ENCODE peak calls at places on chromosomes 7 and 10, in ten cellular contexts. E, C, H, A, L, B, K, Z, N and W are unnamed samples. For H3K27me3 and H3K9me3, the result is how much of the 10 kb centered on the place peaks cover.

GRCh38 chr7:139328375-139328774 is 12.8 kb upstream of the FMC1 start:
- DNase-seq in E (peak), C (no peak), H (no peak), A (peak), L (no peak), B (peak), K (no peak), Z (no peak), N (peak), W (peak)

GRCh38 chr10:649798-650690 is 39.4 kb downstream of the DIP2C start:
- DNase-seq in E (no peak), C (no peak), H (peak), A (no peak), L (no peak), B (peak), K (no peak), Z (peak), N (peak), W (no peak)

GRCh38 chr7:70460562-70460961 is 671.4 kb upstream of the GALNT17 start:
- DNase-seq in E (no peak), C (no peak), H (no peak), A (no peak), L (no peak), B (no peak), K (no peak), Z (no peak), N (no peak), W (no peak)

GRCh38 chr10:66180651-66181318 is 745.1 kb upstream of the LRRTM3 start:
- DNase-seq in E (peak), C (no peak), H (no peak), A (no peak), L (no peak), B (peak), K (peak), Z (peak), N (peak), W (no peak)

GRCh38 chr7:27159278-27160146 is 3.0 kb upstream of the HOXA7 start:
- DNase-seq in E (peak), C (no peak), H (peak), A (no peak), L (no peak), B (no peak), K (peak), Z (no peak), N (no peak), W (no peak)

GRCh38 chr10:80453715-80454525 is at the start of gene TSPAN14:
- DNase-seq in E (peak), C (peak), H (peak), A (no peak), L (peak), B (peak), K (peak), Z (peak), N (peak), W (peak)

GRCh38 chr7:30184804-30185487 is 50.2 kb downstream of the MTURN start:
- DNase-seq in E (peak), C (no peak), H (no peak), A (no peak), L (no peak), B (no peak), K (no peak), Z (no peak), N (peak), W (no peak)

GRCh38 chr10:79449181-79450146 is 4.0 kb upstream of the ZCCHC24 start:
- DNase-seq in E (no peak), C (no peak), H (no peak), A (no peak), L (peak), B (no peak), K (no peak), Z (no peak), N (no peak), W (no peak)

GRCh38 chr7:50837965-50838364 is 55.3 kb upstream of the GRB10 start:
- DNase-seq in E (peak), C (no peak), H (no peak), A (no peak), L (no peak), B (no peak), K (no peak), Z (peak), N (no peak), W (peak)

GRCh38 chr10:49606981-49607535 is 3.1 kb upstream of the SLC18A3 start:
- DNase-seq in E (peak), C (peak), H (peak), A (no peak), L (peak), B (peak), K (no peak), Z (peak), N (peak), W (peak)

GRCh38 chr10:48450233-48450810 is 143.8 kb downstream of the MAPK8 start:
- DNase-seq in E (no peak), C (no peak), H (peak), A (no peak), L (no peak), B (no peak), K (peak), Z (no peak), N (peak), W (no peak)

GRCh38 chr10:98410135-98410743 is 4.7 kb downstream of the PYROXD2 start:
- DNase-seq in E (no peak), C (no peak), H (no peak), A (no peak), L (no peak), B (no peak), K (no peak), Z (no peak), N (no peak), W (no peak)

GRCh38 chr10:1602037-1602471 is 135.3 kb downstream of the ADARB2 start:
- DNase-seq in E (no peak), C (no peak), H (no peak), A (no peak), L (no peak), B (no peak), K (no peak), Z (no peak), N (no peak), W (no peak)

GRCh38 chr10:86367339-86367951 is 850 bp upstream of the GRID1 start:
- DNase-seq in E (no peak), C (no peak), H (peak), A (no peak), L (no peak), B (peak), K (no peak), Z (no peak), N (no peak), W (no peak)

GRCh38 chr10:114719311-114719710 is 61.2 kb upstream of the ABLIM1 start:
- DNase-seq in E (no peak), C (no peak), H (no peak), A (no peak), L (no peak), B (no peak), K (no peak), Z (peak), N (no peak), W (no peak)

GRCh38 chr10:103917326-103918052 is 495 bp downstream of the STN1 start:
- DNase-seq in E (no peak), C (peak), H (no peak), A (no peak), L (no peak), B (no peak), K (peak), Z (peak), N (peak), W (peak)

GRCh38 chr7:157097569-157097968 is 41.2 kb upstream of the UBE3C start:
- DNase-seq in E (no peak), C (no peak), H (peak), A (no peak), L (peak), B (no peak), K (no peak), Z (no peak), N (no peak), W (no peak)

GRCh38 chr7:131370523-131370968 is 42.9 kb downstream of the MKLN1 start:
- DNase-seq in E (peak), C (peak), H (no peak), A (no peak), L (no peak), B (peak), K (no peak), Z (no peak), N (no peak), W (peak)

GRCh38 chr7:88480901-88481300 is 174.2 kb upstream of the STEAP4 start:
- DNase-seq in E (no peak), C (no peak), H (no peak), A (no peak), L (no peak), B (no peak), K (no peak), Z (no peak), N (no peak), W (peak)

GRCh38 chr7:53491041-53491440 is 455.6 kb downstream of the POM121L12 start:
- DNase-seq in E (no peak), C (no peak), H (no peak), A (no peak), L (no peak), B (no peak), K (no peak), Z (no peak), N (no peak), W (no peak)

DNA sequence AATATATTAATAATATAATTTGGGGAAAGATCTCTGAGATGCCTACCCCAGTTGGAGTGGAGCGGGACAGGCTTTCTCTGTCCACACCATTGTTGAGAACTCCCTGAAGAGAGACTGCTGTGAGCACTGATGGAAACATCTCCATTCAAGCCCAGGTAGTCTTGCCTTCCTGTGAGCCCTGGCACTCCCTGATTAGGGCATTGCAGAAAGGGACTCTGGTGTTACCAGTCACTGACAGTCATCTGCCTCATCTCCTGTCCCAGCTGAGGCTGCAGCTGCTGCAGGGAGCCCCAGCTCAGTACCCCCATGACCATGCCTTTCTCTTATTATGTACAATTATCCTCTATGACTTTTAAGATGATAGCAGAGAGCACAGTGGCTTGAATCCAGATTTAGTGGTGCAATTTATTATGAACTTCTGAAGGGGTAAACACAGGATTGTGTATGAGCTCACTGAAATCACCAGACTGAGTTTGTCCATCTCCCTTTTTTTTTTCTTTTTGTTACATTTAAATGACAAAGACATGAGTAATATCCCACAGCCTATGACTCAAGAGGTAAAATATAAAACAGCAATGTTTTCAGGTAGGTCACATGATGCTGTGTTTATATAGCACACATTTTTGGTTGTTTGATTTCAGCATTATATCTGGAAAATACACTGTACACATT is 236.9 kb downstream of the SLC25A13 start:
- DNase-seq in E (peak), C (no peak), H (no peak), A (peak), L (no peak), B (peak), K (no peak), Z (no peak), N (no peak), W (no peak)
- H3K4me3 ChIP-seq in E (no peak), C (no peak), H (no peak), A (no peak), L (no peak), B (no peak), K (no peak), Z (no peak), N (no peak), W (no peak)

DNA sequence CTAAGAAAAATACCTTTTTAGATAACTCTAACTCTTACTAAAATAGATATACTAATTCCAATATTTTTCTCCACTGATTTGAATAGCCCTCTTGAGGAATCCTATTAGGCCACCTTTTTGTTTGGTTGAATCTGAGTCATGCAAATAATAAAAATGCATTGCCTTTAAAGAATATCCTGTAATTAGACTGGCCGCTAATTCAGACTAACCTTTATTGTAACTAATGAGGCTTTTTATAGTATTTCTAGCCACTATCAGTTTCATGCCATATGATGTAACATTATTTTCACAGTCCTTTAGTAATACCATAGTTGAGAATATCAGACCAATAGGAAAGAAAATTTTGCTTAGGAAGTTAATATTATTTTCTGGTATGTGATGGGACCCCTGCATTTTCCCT is 90.1 kb downstream of the CREB5 start:
- DNase-seq in E (no peak), C (no peak), H (no peak), A (no peak), L (no peak), B (no peak), K (no peak), Z (no peak), N (no peak), W (no peak)
- H3K27me3 ChIP-seq in E (under half), C (under half), H (under half), A (under half), L (under half), B (under half), K (under half), Z (under half), N (under half), W (under half)

GRCh38 chr10:42513921-42514320 is 124.4 kb downstream of the ZNF33B start:
- DNase-seq in E (no peak), C (no peak), H (no peak), A (no peak), L (no peak), B (no peak), K (no peak), Z (no peak), N (no peak), W (no peak)
- H3K9me3 ChIP-seq in E (under half), C (half or more), H (under half), A (under half), L (half or more), B (half or more), K (under half), Z (under half), N (under half), W (under half)

DNA sequence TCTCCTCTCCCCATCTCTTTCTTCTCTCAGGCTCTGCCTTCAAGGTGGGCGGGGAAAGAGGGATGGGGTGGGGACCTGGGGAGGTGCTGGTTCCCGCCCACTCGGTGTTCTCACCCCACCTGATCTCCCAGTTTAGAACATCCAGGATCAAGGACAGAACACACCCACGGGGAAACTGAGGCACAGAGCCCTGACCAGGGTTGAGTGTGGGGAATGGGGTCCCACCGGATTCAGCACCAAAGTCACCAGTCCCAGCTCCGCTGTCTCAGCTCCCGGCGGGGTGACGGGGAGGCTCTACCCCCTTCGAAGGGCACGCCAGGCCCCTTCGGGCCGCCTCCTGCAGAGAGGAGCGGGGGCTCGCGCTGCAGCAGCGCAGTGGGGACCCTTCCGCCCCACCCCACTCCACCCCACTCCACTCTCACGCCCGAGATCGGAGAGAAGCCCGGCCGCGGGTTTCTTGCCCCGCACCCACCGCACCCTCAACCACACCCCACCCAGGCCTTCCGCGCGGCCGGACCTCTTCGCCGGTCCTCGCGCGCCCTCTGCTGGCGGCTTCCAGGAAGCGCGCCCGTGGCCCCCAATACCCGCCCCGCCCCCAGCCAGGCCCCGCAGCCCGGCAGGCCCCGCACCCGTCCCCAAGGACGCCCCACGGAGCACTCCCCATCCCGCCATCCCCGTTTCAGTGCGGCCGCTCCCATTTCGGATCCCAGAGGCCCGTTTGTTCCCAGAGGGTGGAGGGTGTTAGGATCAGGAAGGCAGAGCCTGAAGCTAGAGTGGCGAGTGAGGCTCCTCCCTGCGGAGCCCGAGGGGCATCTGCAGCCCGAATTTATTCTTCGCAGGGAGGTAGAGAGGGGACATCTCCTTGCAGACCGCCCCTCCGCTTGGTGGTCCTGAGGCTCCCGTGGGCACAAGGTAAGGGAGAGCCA is 18.0 kb downstream of the POLL start:
- DNase-seq in E (peak), C (peak), H (peak), A (no peak), L (peak), B (peak), K (peak), Z (peak), N (peak), W (peak)
- H3K4me3 ChIP-seq in E (peak), C (peak), H (peak), A (peak), L (peak), B (peak), K (peak), Z (peak), N (peak), W (peak)

GRCh38 chr10:61304751-61305150 is 148.4 kb downstream of the TMEM26 start:
- DNase-seq in E (no peak), C (no peak), H (no peak), A (no peak), L (no peak), B (no peak), K (no peak), Z (no peak), N (no peak), W (no peak)

GRCh38 chr10:61301560-61301959 is 151.6 kb downstream of the TMEM26 start:
- DNase-seq in E (no peak), C (no peak), H (no peak), A (no peak), L (no peak), B (no peak), K (no peak), Z (no peak), N (no peak), W (no peak)

GRCh38 chr10:61298194-61298593 is 155.0 kb downstream of the TMEM26 start:
- DNase-seq in E (no peak), C (no peak), H (no peak), A (no peak), L (no peak), B (no peak), K (no peak), Z (no peak), N (no peak), W (no peak)

GRCh38 chr10:61299156-61299555 is 154.0 kb downstream of the TMEM26 start:
- DNase-seq in E (no peak), C (no peak), H (no peak), A (no peak), L (no peak), B (no peak), K (no peak), Z (no peak), N (no peak), W (no peak)

GRCh38 chr10:61302124-61302523 is 151.1 kb downstream of the TMEM26 start:
- DNase-seq in E (no peak), C (no peak), H (no peak), A (no peak), L (no peak), B (no peak), K (no peak), Z (no peak), N (no peak), W (no peak)
- H3K27me3 ChIP-seq in E (under half), C (under half), H (under half), A (under half), L (under half), B (under half), K (under half), Z (under half), N (under half), W (under half)

GRCh38 chr10:43728425-43728824 is 79.7 kb upstream of the ZNF32 start:
- DNase-seq in E (no peak), C (no peak), H (no peak), A (no peak), L (peak), B (no peak), K (no peak), Z (no peak), N (no peak), W (no peak)

GRCh38 chr10:43735907-43736306 is 87.2 kb upstream of the ZNF32 start:
- DNase-seq in E (no peak), C (no peak), H (no peak), A (no peak), L (peak), B (peak), K (no peak), Z (no peak), N (peak), W (peak)

GRCh38 chr10:43734716-43735115 is 86.0 kb upstream of the ZNF32 start:
- DNase-seq in E (no peak), C (no peak), H (no peak), A (no peak), L (no peak), B (no peak), K (no peak), Z (no peak), N (no peak), W (no peak)

GRCh38 chr10:43727935-43728334 is 79.3 kb upstream of the ZNF32 start:
- DNase-seq in E (no peak), C (no peak), H (no peak), A (no peak), L (peak), B (no peak), K (no peak), Z (no peak), N (no peak), W (no peak)

DNA sequence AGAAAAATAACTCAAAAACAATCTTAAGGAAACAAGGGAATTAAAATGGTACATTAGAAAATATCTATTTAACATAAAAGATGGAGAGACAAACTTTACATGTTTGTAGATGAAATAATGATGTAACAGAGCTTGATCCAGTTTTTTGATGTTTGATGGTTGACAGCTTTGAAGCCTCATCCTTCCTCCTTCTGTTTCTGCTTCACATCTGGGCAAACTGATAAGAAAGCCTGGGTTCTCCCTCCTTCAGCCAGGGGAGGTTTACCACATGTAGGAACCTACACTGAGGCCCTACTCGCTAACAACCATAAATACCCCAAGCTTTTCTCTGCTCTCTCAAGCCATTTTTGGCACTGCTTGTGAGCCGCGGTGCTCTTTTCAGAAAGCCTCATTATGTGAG is 82.8 kb upstream of the ZNF32 start:
- DNase-seq in E (no peak), C (no peak), H (no peak), A (no peak), L (no peak), B (no peak), K (no peak), Z (no peak), N (no peak), W (no peak)
- H3K9me3 ChIP-seq in E (under half), C (under half), H (under half), A (under half), L (under half), B (under half), K (under half), Z (under half), N (under half), W (under half)

GRCh38 chr10:92323079-92323478 is 32.1 kb downstream of the MARCHF5 start:
- DNase-seq in E (no peak), C (no peak), H (no peak), A (no peak), L (no peak), B (no peak), K (no peak), Z (no peak), N (no peak), W (no peak)
- H3K4me3 ChIP-seq in E (no peak), C (no peak), H (no peak), A (no peak), L (no peak), B (no peak), K (no peak), Z (no peak), N (no peak), W (no peak)